ENCODE peak calls at places on chromosomes 13 and 19, in nine cellular contexts. B is prostate gland, D is transverse colon, X is uterus, H is breast epithelium, R is stomach, J is body of pancreas, T is lower leg skin, K is IMR-90. A is an unnamed sample.

GRCh38 chr19:16160943-16161560 is 12.3 kb downstream of the CIB3 start:
- DNase-seq in T (no peak), J (no peak), X (no peak), R (no peak), H (no peak), K (peak; percentile 87), D (peak; percentile 47), B (no peak), A (no peak)

GRCh38 chr13:31982540-31982939 is 49.0 kb upstream of the FRY start:
- DNase-seq in B (peak; percentile 43), D (peak; percentile 45), R (peak; percentile 87), J (peak; percentile 90), H (peak; percentile 87), X (no peak), T (no peak), K (peak; percentile 95), A (no peak)

GRCh38 chr19:30690935-30691505 is 318.8 kb downstream of the ZNF536 start:
- DNase-seq in J (no peak), B (no peak), X (no peak), R (no peak), H (no peak), K (no peak), D (no peak), T (peak; percentile 64), A (no peak)

GRCh38 chr13:30025351-30025750 is 174.9 kb upstream of the UBL3 start:
- DNase-seq in J (no peak), B (no peak), T (no peak), H (no peak), R (no peak), X (no peak), K (no peak), D (no peak), A (no peak)

GRCh38 chr19:33377586-33378475 is 4.3 kb downstream of the CEBPG start:
- DNase-seq in R (no peak), H (no peak), T (peak; percentile 85), X (no peak), K (no peak), B (no peak), J (no peak), D (no peak), A (no peak)

GRCh38 chr13:98214008-98214643 is 37.1 kb upstream of the RNF113B start:
- DNase-seq in R (no peak), X (peak; percentile 56), T (no peak), H (no peak), D (no peak), J (no peak), K (peak; percentile 95), B (no peak), A (no peak)

GRCh38 chr13:97276862-97277269 is 54.7 kb downstream of the MBNL2 start:
- DNase-seq in X (no peak), B (no peak), R (no peak), T (no peak), D (no peak), K (no peak), J (no peak), H (no peak), A (no peak)

GRCh38 chr13:20964904-20965303 is 62.4 kb upstream of the XPO4 start:
- DNase-seq in R (no peak), T (peak; percentile 45), K (peak; percentile 58), B (no peak), H (no peak), D (no peak), J (no peak), X (no peak), A (no peak)

GRCh38 chr13:24502567-24503375 is 9.8 kb downstream of the PARP4 start:
- DNase-seq in D (peak; percentile 62), K (peak; percentile 53), R (peak; percentile 44), H (peak; percentile 22), J (no peak), X (no peak), T (no peak), B (no peak), A (no peak)

GRCh38 chr13:74132768-74133656 is 1.2 kb downstream of the KLF12 start:
- DNase-seq in J (no peak), T (peak; percentile 89), D (peak; percentile 26), B (no peak), R (peak; percentile 36), X (peak; percentile 25), H (no peak), K (peak; percentile 50), A (peak; percentile 9)

GRCh38 chr19:41195675-41196497 is 2.9 kb downstream of the CYP2S1 start:
- DNase-seq in D (no peak), T (no peak), X (no peak), R (no peak), K (peak; percentile 86), J (no peak), H (no peak), B (no peak), A (no peak)

GRCh38 chr19:32830231-32831014 is 39.1 kb downstream of the SLC7A9 start:
- DNase-seq in X (no peak), D (no peak), J (no peak), B (no peak), K (peak; percentile 55), R (no peak), H (no peak), T (peak; percentile 10), A (no peak)

GRCh38 chr13:66427330-66427990 is 802.7 kb downstream of the PCDH9 start:
- DNase-seq in R (no peak), X (no peak), B (no peak), K (no peak), J (no peak), H (no peak), D (no peak), T (no peak), A (no peak)

GRCh38 chr19:55341191-55342043 is 1.7 kb downstream of the KMT5C start:
- DNase-seq in T (peak; percentile 92), X (peak; percentile 71), B (peak; percentile 33), H (peak; percentile 59), K (peak; percentile 33), R (peak; percentile 77), D (peak; percentile 87), J (peak; percentile 83), A (no peak)

GRCh38 chr19:47049307-47049700 is 880 bp upstream of the TMEM160 start:
- DNase-seq in K (peak; percentile 44), X (no peak), J (no peak), B (no peak), T (no peak), D (no peak), R (no peak), H (no peak), A (no peak)

DNA sequence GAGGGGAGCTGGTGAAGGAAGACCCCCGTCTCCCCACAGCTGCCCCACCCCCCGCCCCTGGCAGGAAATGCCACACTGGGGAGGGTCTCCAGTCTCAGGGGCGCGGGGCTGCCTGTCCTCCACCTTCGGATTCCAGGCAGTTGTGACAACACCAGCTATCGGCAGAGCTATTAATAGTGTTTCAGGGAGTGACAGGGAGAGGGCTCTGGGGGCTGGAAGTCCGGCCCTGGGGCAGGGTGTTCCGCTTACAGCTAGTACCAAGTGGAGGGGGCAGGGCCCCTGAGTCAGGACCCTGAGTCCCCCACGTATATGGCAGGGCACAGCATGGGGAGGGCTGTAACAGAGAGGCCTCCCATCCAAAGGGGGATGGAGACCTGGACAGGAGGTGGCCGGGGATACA is 4.1 kb downstream of the SIX5 start:
- DNase-seq in B (no peak), K (no peak), T (no peak), X (peak; percentile 34), D (no peak), J (no peak), R (no peak), H (no peak), A (no peak)
- TF ChIP-seq POLR2A in B (no peak), K (no peak), T (no peak), X (no peak), D (no peak), J (no peak), R (no peak), H (no peak), A (no peak)

DNA sequence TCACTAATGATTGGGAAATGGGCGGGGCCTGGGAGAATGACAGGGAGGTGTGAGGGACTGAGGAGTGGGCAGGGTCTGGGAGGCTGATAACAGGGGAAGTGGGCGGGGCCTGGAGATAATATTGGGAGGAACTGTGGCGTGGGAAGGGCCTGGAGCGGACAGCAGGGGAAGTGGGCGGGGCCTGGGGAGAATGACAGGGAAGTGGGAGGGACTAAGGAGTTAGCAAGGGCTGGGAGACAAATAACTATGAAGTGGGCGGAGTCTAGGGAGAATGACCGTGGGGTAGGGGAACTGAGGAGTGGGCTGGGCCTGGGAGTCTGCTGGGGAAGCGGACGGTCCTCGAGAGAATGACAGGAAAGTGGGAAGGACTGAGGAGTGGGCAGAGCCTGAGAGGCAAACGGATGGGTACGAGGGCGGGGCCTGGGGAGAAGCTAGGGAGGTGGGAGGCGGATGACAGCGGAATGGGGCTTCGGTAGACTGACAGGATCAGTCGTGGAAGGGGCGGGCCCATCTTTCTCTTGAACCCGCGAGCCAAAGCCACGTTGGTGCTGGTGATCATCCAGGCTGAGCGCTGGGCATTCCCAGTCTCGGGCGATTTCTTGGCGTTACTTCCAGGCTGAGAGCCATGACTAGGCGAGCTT is 14.0 kb upstream of the TUBB4A start:
- DNase-seq in J (peak; percentile 99), R (peak; percentile 95), B (peak; percentile 90), T (peak; percentile 98), K (peak; percentile 72), H (peak; percentile 73), D (peak; percentile 95), X (peak; percentile 88), A (no peak)
- TF ChIP-seq POLR2A in J (peak; percentile 53), R (no peak), B (peak; percentile 47), T (no peak), K (no peak), H (no peak), D (peak; percentile 17), X (no peak), A (no peak)

DNA sequence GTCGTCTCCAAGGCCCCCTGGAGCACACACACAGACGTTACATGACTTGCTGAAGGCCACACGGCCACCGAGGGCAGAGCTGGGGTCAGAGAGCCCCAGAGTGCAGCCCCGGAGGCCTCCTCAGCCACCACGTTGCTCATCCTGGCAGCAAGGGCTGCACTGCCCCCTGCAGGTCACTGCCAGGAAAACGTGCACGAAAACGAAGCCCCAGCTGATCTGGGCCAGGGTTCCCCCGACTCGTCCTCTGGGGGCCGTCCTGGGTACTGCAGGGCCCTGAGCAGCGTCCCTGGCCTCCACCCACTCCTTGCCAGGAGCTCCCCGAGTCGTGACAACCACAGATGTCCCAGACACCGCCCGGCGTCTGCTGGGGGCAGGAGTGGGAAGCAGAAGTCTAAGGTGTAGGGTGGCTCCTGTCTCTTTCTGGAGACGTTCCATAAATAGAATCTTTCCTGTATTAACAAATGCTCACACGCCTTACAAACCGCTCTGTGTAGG is 3.4 kb downstream of the TPGS1 start:
- DNase-seq in T (peak; percentile 94), H (no peak), K (peak; percentile 81), J (peak; percentile 73), X (peak; percentile 56), R (peak; percentile 77), D (peak; percentile 87), B (no peak), A (peak; percentile 40)
- TF ChIP-seq POLR2A in T (no peak), H (no peak), K (no peak), J (no peak), X (no peak), R (no peak), D (no peak), B (no peak), A (no peak)

GRCh38 chr13:84591444-84591843 is 709.2 kb upstream of the SLITRK1 start:
- DNase-seq in D (no peak), X (no peak), J (no peak), R (no peak), T (no peak), K (no peak), B (no peak), H (no peak), A (no peak)

GRCh38 chr13:84588023-84588422 is 705.7 kb upstream of the SLITRK1 start:
- DNase-seq in R (no peak), B (no peak), X (no peak), K (no peak), D (no peak), H (no peak), T (no peak), J (no peak), A (no peak)

GRCh38 chr13:84590663-84591062 is 708.4 kb upstream of the SLITRK1 start:
- DNase-seq in K (no peak), H (no peak), R (no peak), X (no peak), T (no peak), B (no peak), D (no peak), J (no peak), A (no peak)
- TF ChIP-seq POLR2A in K (no peak), H (no peak), R (no peak), X (no peak), T (no peak), B (no peak), D (no peak), J (no peak), A (no peak)

A was measured in esophagus squamous epithelium.